ENCODE peak calls at places on chromosomes 4 and X, in seven cellular contexts. A is CD8-positive, alpha-beta T cell; T is fibroblast of pulmonary artery; P is BJ; K is A549; S is fibroblast of lung; L is NB4. C is an unnamed sample.

GRCh38 chrX:123878177-123878576 is 18.3 kb downstream of the XIAP start:
- DNase-seq in P (no peak), S (peak; percentile 56), A (no peak), T (peak; percentile 31), K (no peak), L (peak; percentile 72), C (no peak)

GRCh38 chrX:136259543-136259942 is 8.3 kb upstream of the MAP7D3 start:
- DNase-seq in S (peak; percentile 54), A (no peak), P (no peak), K (no peak), L (peak; percentile 53), T (peak; percentile 76), C (no peak)

GRCh38 chr4:97910005-97910404 is 233.3 kb downstream of the STPG2 start:
- DNase-seq in T (no peak), S (no peak), A (no peak), L (peak; percentile 11), P (no peak), K (peak; percentile 10), C (no peak)

GRCh38 chr4:93169966-93170365 is 658.6 kb upstream of the ATOH1 start:
- DNase-seq in A (no peak), T (no peak), P (no peak), K (no peak), S (no peak), L (no peak), C (no peak)

GRCh38 chrX:31279359-31279758 is 207.5 kb upstream of the FTHL17 start:
- DNase-seq in L (peak; percentile 6), P (no peak), A (no peak), K (peak; percentile 5), T (peak; percentile 45), S (no peak), C (no peak)

GRCh38 chr4:81594495-81595169 is 122.9 kb upstream of the RASGEF1B start:
- DNase-seq in L (no peak), A (no peak), T (no peak), S (no peak), P (no peak), K (no peak), C (no peak)

GRCh38 chrX:134936542-134936941 is 54.2 kb upstream of the SMIM10 start:
- DNase-seq in L (no peak), K (peak; percentile 29), T (peak; percentile 80), A (no peak), P (peak; percentile 46), S (no peak), C (peak; percentile 30)

GRCh38 chr4:107692197-107692596 is 27.8 kb downstream of the PAPSS1 start:
- DNase-seq in K (no peak), S (no peak), A (no peak), P (no peak), L (no peak), T (no peak), C (no peak)

GRCh38 chr4:162409048-162409447 is 245.2 kb upstream of the FSTL5 start:
- DNase-seq in A (no peak), P (no peak), K (no peak), L (no peak), T (no peak), S (no peak), C (no peak)

GRCh38 chrX:71017396-71017939 is 50.7 kb downstream of the SNX12 start:
- DNase-seq in T (peak; percentile 4), P (peak; percentile 2), L (no peak), A (no peak), S (no peak), K (no peak), C (no peak)

GRCh38 chrX:24215282-24215681 is 65.8 kb downstream of the ZFX start:
- DNase-seq in T (no peak), S (no peak), P (no peak), K (no peak), L (no peak), A (no peak), C (no peak)

GRCh38 chrX:105874790-105875189 is 52.5 kb downstream of the NRK start:
- DNase-seq in K (no peak), P (no peak), S (no peak), A (no peak), L (no peak), T (no peak), C (no peak)

GRCh38 chr4:123807187-123807586 is 410.6 kb downstream of the SPRY1 start:
- DNase-seq in S (no peak), T (no peak), A (no peak), P (no peak), L (no peak), K (no peak), C (no peak)

GRCh38 chr4:168560184-168560834 is 63.5 kb downstream of the PALLD start:
- DNase-seq in A (no peak), S (peak; percentile 57), K (no peak), L (no peak), P (no peak), T (no peak), C (peak; percentile 68)

GRCh38 chrX:75067931-75068330 is 88.2 kb downstream of the ABCB7 start:
- DNase-seq in A (no peak), P (no peak), T (peak; percentile 7), S (peak; percentile 6), L (peak; percentile 11), K (no peak), C (peak; percentile 10)

GRCh38 chr4:6297266-6297815 is 27.7 kb downstream of the WFS1 start:
- DNase-seq in T (no peak), L (no peak), S (no peak), K (no peak), P (no peak), A (no peak), C (no peak)

GRCh38 chrX:110795645-110796510 is at the start of gene CHRDL1:
- DNase-seq in T (no peak), S (peak; percentile 1), K (peak; percentile 0), L (no peak), P (no peak), A (no peak), C (peak; percentile 41)

GRCh38 chrX:64206556-64207162 is 1.2 kb upstream of the AMER1 start:
- DNase-seq in K (no peak), L (peak; percentile 3), S (peak; percentile 70), T (peak; percentile 76), A (no peak), P (no peak), C (peak; percentile 8)

GRCh38 chr4:16449381-16449780 is 223.1 kb upstream of the TAPT1 start:
- DNase-seq in L (no peak), P (no peak), A (no peak), S (no peak), K (no peak), T (no peak), C (no peak)

GRCh38 chrX:13598877-13599276 is 29.5 kb downstream of the EGFL6 start:
- DNase-seq in L (peak; percentile 15), T (peak; percentile 2), K (peak; percentile 23), A (no peak), S (peak; percentile 18), P (no peak), C (peak; percentile 30)

GRCh38 chr4:25100710-25101109 is 59.5 kb downstream of the SEPSECS start:
- DNase-seq in A (no peak), T (no peak), L (no peak), S (no peak), K (no peak), P (no peak), C (no peak)

GRCh38 chr4:29304595-29304994 is 1415.6 kb upstream of the PCDH7 start:
- DNase-seq in T (peak; percentile 49), P (no peak), L (no peak), K (no peak), A (no peak), S (peak; percentile 72), C (peak; percentile 25)

GRCh38 chr4:37685211-37685725 is 908 bp downstream of the RELL1 start:
- DNase-seq in P (peak; percentile 35), L (peak; percentile 85), S (peak; percentile 85), A (peak; percentile 44), T (peak; percentile 55), K (no peak), C (peak; percentile 78)

GRCh38 chrX:68261060-68261672 is 172.1 kb downstream of the OPHN1 start:
- DNase-seq in S (peak; percentile 14), L (no peak), P (no peak), K (no peak), T (peak; percentile 17), A (no peak), C (peak; percentile 37)

DNA sequence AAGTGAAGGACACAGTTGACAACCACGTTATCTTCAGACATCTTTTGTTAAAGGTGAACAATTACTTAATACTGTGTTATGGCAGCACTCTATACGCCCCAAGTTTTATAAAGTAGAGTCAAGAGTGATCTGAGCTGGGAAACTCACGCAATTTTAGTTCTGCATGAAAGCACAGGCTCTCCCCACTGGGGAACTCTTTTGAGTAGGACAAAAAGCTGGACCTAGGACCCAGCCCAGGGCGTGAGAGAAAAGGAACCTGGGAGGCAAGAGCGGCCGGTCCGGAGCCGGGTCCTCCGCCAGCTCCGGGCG is 152.6 kb upstream of the SLC4A4 start:
- DNase-seq in P (no peak), L (no peak), T (no peak), A (no peak), K (no peak), S (no peak), C (no peak)
- H3K4me3 ChIP-seq in P (peak overlapping the region; percentile 88), L (no peak overlapping the region), T (peak overlapping the region; percentile 65), A (no peak overlapping the region), K (peak overlapping the region; percentile 89), S (peak overlapping the region; percentile 74), C (peak overlapping the region; percentile 54)

GRCh38 chr4:152436384-152436783 is 99.5 kb downstream of the FBXW7 start:
- DNase-seq in A (no peak), S (no peak), K (no peak), L (no peak), T (no peak), P (no peak), C (no peak)
- TF ChIP-seq CTCF in A (no peak), S (no peak), K (no peak), L (peak; percentile 5), T (no peak), P (no peak), C (no peak)

DNA sequence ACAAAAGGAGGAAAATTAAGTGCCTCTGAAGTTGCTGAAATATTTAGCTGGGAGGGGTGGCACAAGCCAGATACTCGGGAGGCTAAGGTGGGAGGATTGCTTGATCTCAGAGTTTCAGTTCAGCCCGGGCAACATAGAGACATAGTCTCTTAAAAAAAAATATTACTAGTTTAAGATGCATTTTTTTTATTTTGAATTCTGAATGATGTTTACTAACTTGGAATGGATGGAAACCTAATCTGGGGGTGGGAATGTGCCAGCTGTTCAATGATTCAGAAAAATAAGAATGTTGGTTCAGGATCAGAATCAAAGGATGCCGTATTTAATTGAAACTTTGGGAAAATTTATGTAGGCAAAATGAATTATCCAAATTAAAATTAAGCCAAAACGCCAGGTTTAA is 167.2 kb upstream of the ANK2 start:
- DNase-seq in T (no peak), S (no peak), L (no peak), A (no peak), K (no peak), P (no peak), C (no peak)
- H3K4me3 ChIP-seq in T (peak overlapping the region; percentile 31), S (no peak overlapping the region), L (no peak overlapping the region), A (no peak overlapping the region), K (no peak overlapping the region), P (no peak overlapping the region), C (no peak overlapping the region)

DNA sequence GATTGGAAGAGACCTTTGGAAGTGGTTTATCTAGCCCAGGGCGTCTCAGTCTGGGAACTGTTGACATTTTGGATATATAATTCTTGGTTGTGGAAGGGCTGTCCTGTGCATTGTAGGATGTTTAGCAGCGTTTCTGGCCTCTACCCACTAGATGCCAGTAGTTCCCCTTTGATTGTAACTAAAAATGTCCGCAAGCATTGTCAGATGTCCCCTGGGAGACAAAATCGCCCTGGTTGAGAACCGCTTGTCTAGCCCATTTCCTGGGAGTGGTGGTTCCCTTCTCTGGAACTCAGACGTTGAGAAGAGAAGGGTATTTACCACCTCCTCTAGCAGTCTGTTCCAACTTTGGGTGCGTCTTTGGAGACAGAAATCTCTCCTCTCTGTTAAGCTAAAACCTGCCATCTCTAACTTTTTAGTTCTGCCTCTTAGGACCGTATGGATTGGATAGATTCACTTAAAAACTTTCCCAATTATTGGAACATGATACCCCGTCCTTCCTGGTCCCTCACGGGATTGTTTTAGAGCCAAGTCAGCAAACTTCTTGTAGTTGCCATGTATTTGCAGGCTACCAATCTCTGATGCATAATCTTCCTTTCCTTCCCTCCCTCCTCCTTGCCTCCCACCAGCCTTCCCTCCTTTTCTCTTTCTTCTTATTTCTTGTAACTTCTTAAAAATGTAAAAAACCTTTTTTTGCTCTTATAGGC is 13.9 kb downstream of the TMEM165 start:
- DNase-seq in P (no peak), K (no peak), A (no peak), T (peak; percentile 70), L (peak; percentile 94), S (peak; percentile 52), C (no peak)
- TF ChIP-seq CTCF in P (peak; percentile 46), K (peak; percentile 10), A (no peak), T (peak; percentile 51), L (peak; percentile 83), S (peak; percentile 34), C (peak; percentile 38)

C was measured in foreskin fibroblast.